ENCODE peak calls at places on chromosomes 5 and 9, in four cellular contexts. Y, P, B and W are unnamed samples.

GRCh38 chr9:98491778-98492177 is 217.0 kb downstream of the GABBR2 start:
- DNase-seq in Y (no peak), P (no peak), B (no peak), W (no peak)

GRCh38 chr9:91837982-91838731 is 111.9 kb downstream of the ROR2 start:
- DNase-seq in Y (no peak), P (no peak), B (no peak), W (peak)

GRCh38 chr5:65391591-65391990 is 90.1 kb downstream of the ADAMTS6 start:
- DNase-seq in Y (no peak), P (no peak), B (no peak), W (no peak)

GRCh38 chr9:109258619-109259321 is 62.1 kb downstream of the EPB41L4B start:
- DNase-seq in Y (no peak), P (no peak), B (no peak), W (no peak)

GRCh38 chr5:103456476-103456875 is 106.1 kb downstream of the NUDT12 start:
- DNase-seq in Y (no peak), P (no peak), B (no peak), W (no peak)

GRCh38 chr9:134217431-134218210 is 53.3 kb upstream of the RNU6ATAC start:
- DNase-seq in Y (no peak), P (peak), B (no peak), W (peak)

GRCh38 chr5:38257236-38258036 is 923 bp upstream of the EGFLAM start:
- DNase-seq in Y (no peak), P (no peak), B (no peak), W (no peak)

GRCh38 chr9:81456431-81456970 is 232.8 kb downstream of the TLE1 start:
- DNase-seq in Y (no peak), P (no peak), B (no peak), W (no peak)

GRCh38 chr5:123582570-123583293 is 70.8 kb downstream of the CSNK1G3 start:
- DNase-seq in Y (no peak), P (no peak), B (no peak), W (no peak)

GRCh38 chr5:134784946-134785620 is 26.5 kb downstream of the DDX46 start:
- DNase-seq in Y (peak), P (no peak), B (no peak), W (no peak)

GRCh38 chr9:115305543-115305942 is 187.6 kb upstream of the TNC start:
- DNase-seq in Y (no peak), P (no peak), B (no peak), W (no peak)

GRCh38 chr9:5140151-5140550 is 45.3 kb downstream of the INSL6 start:
- DNase-seq in Y (no peak), P (no peak), B (no peak), W (no peak)

GRCh38 chr9:9437641-9438040 is 1175.2 kb downstream of the PTPRD start:
- DNase-seq in Y (no peak), P (no peak), B (no peak), W (no peak)

GRCh38 chr9:4866239-4866969 is 73.7 kb downstream of the RCL1 start:
- DNase-seq in Y (no peak), P (no peak), B (no peak), W (no peak)

GRCh38 chr5:33894566-33894965 is 2.8 kb upstream of the ADAMTS12 start:
- DNase-seq in Y (no peak), P (no peak), B (no peak), W (no peak)

GRCh38 chr5:33891731-33892418 is at the start of gene ADAMTS12:
- DNase-seq in Y (no peak), P (no peak), B (no peak), W (no peak)

GRCh38 chr5:33890633-33891032 is 1.2 kb downstream of the ADAMTS12 start:
- DNase-seq in Y (no peak), P (no peak), B (no peak), W (no peak)

GRCh38 chr5:33890147-33890546 is 1.6 kb downstream of the ADAMTS12 start:
- DNase-seq in Y (no peak), P (peak), B (no peak), W (no peak)

GRCh38 chr5:33892419-33893151 is 795 bp upstream of the ADAMTS12 start:
- DNase-seq in Y (no peak), P (peak), B (no peak), W (no peak)
- TF ChIP-seq HDAC6 in Y (no peak), P (no peak), B (no peak), W (no peak)

DNA sequence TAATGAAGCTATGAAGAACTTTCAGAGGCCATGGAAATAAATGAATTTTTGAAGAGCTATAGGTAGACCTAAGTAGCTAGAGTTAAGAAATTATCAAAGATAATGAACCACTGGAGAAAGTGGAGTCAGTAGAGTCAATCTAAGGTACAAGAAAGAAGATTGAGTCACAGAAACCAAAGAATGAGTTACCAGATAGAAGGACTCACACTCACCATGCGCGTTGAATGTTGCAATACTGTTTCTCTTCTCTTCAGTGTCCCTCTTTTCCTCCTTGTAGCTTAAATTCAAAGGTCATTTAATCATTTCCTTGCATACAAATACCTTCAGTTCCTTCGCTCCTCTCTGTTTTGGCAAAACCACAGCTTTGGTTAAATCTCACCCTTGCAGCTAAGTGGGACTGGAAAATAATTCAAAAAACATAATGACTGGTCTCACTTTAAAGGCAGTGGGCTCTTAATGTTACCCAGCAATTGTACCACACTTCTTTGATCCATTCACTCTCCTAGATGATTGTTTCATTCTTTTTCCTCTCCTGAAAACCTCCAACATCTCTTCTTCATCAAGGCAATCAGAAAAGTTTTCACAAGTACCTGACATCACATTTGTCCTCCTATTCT is 58.3 kb downstream of the NIPBL start:
- DNase-seq in Y (no peak), P (no peak), B (no peak), W (no peak)
- TF ChIP-seq HDAC6 in Y (no peak), P (no peak), B (no peak), W (no peak)

GRCh38 chr5:74316064-74316586 is 324.4 kb downstream of the ENC1 start:
- DNase-seq in Y (peak), P (peak), B (peak), W (no peak)
- TF ChIP-seq HDAC6 in Y (no peak), P (no peak), B (no peak), W (no peak)

GRCh38 chr5:57448287-57448686 is 34.3 kb downstream of the ACTBL2 start:
- DNase-seq in Y (no peak), P (no peak), B (no peak), W (no peak)
- TF ChIP-seq HDAC6 in Y (no peak), P (no peak), B (no peak), W (no peak)

DNA sequence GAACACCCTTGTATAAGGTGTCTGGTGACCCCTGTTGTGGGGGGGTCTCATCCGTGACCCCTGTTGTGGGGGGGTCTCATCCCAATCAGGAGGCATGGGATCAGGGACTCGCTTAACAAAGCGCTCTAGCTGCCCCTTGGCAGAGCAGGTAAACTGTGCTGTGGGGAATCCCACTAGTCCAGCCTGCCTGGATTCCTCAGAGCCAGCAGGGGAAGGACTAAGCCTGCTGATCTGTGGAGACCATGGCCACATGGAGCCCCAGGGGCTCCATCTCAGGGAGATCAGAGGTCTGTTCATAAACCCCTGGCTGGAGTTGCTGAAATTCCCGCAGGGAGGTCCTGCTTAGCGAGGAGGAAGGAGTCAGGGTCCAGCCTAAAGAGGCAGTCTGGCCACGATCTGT is 45.8 kb upstream of the TXNDC8 start:
- DNase-seq in Y (no peak), P (no peak), B (no peak), W (no peak)
- TF ChIP-seq HDAC6 in Y (no peak), P (no peak), B (no peak), W (no peak)

GRCh38 chr9:120385606-120386389 is 194.2 kb downstream of the CDK5RAP2 start:
- DNase-seq in Y (no peak), P (no peak), B (no peak), W (no peak)

GRCh38 chr9:120386390-120387131 is 193.4 kb downstream of the CDK5RAP2 start:
- DNase-seq in Y (no peak), P (peak), B (no peak), W (no peak)

GRCh38 chr9:120388000-120388855 is 191.7 kb downstream of the CDK5RAP2 start:
- DNase-seq in Y (no peak), P (no peak), B (no peak), W (no peak)

GRCh38 chr9:120389300-120389699 is 190.7 kb downstream of the CDK5RAP2 start:
- DNase-seq in Y (no peak), P (no peak), B (no peak), W (no peak)

DNA sequence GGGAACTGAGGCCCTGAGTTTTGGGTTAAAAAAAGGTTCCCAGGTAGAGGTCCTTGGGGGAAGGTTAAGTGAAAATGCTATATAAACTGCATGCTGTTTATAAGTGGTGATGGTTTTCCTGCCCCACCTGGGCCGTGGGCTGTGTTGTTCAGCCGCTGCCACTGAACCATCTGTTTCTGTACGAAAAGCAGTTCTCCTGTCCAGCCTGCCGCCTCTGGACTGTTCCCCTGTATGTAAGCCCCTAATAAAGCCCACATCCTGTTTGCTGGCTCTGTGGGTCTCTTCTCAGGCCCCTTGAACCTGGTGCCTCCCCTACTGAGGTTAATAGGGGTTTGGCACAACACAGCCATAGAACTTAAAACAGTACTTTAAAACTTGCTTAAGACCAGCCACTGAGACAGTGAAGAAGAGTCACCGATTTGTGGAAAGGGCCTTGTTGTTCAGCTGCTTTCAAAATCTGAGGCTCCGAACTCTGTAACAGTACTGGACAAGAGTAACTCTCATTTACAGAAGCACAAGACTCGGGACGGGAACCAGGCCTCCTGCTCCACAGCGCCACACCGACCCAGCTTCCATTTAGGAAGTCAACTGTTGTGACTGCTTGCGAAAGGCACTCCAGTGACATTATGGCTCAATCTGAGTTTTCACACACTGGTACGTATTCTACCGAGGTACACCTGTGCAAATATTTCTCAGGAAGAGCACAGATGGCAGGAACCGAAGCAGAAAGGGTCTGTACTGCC is 192.5 kb downstream of the CDK5RAP2 start:
- DNase-seq in Y (no peak), P (peak), B (no peak), W (no peak)
- TF ChIP-seq HDAC6 in Y (no peak), P (no peak), B (no peak), W (no peak)